ENCODE peak calls at places on chromosomes 13 and 19, in five cellular contexts. One of them, this sample, is unnamed.

GRCh38 chr13:26449063-26449848 is 108.2 kb upstream of the WASF3 start:
- DNase-seq in BJ: no peak
- DNase-seq in tibial artery: no peak
- DNase-seq in lower lobe of right lung: no peak
- DNase-seq in dorsolateral prefrontal cortex: no peak
- DNase-seq in this sample: no peak

GRCh38 chr13:41456768-41457588 is at the start of gene RGCC:
- DNase-seq in BJ: no peak
- DNase-seq in tibial artery: peak; percentile 86
- DNase-seq in lower lobe of right lung: peak; percentile 93
- DNase-seq in dorsolateral prefrontal cortex: peak; percentile 83
- DNase-seq in this sample: no peak

GRCh38 chr13:44061876-44062275 is 182.2 kb downstream of the LACC1 start:
- DNase-seq in BJ: no peak
- DNase-seq in tibial artery: no peak
- DNase-seq in lower lobe of right lung: no peak
- DNase-seq in dorsolateral prefrontal cortex: no peak
- DNase-seq in this sample: no peak

GRCh38 chr19:3387645-3388589 is 21.5 kb downstream of the NFIC start:
- DNase-seq in BJ: no peak
- DNase-seq in tibial artery: peak; percentile 97
- DNase-seq in lower lobe of right lung: peak; percentile 88
- DNase-seq in dorsolateral prefrontal cortex: peak; percentile 92
- DNase-seq in this sample: no peak

GRCh38 chr19:38711726-38712153 is 32.5 kb downstream of the CAPN12 start:
- DNase-seq in BJ: peak; percentile 67
- DNase-seq in tibial artery: peak; percentile 93
- DNase-seq in lower lobe of right lung: peak; percentile 73
- DNase-seq in dorsolateral prefrontal cortex: no peak
- DNase-seq in this sample: no peak

GRCh38 chr13:47337781-47338507 is 441.1 kb upstream of the HTR2A start:
- DNase-seq in BJ: no peak
- DNase-seq in tibial artery: no peak
- DNase-seq in lower lobe of right lung: no peak
- DNase-seq in dorsolateral prefrontal cortex: no peak
- DNase-seq in this sample: no peak

GRCh38 chr13:33326246-33326645 is 40.7 kb upstream of the STARD13 start:
- DNase-seq in BJ: no peak
- DNase-seq in tibial artery: no peak
- DNase-seq in lower lobe of right lung: no peak
- DNase-seq in dorsolateral prefrontal cortex: no peak
- DNase-seq in this sample: no peak

GRCh38 chr13:32059511-32059984 is 28.0 kb downstream of the FRY start:
- DNase-seq in BJ: no peak
- DNase-seq in tibial artery: no peak
- DNase-seq in lower lobe of right lung: no peak
- DNase-seq in dorsolateral prefrontal cortex: no peak
- DNase-seq in this sample: no peak

GRCh38 chr19:33207040-33207620 is 13.0 kb downstream of the LRP3 start:
- DNase-seq in BJ: no peak
- DNase-seq in tibial artery: no peak
- DNase-seq in lower lobe of right lung: no peak
- DNase-seq in dorsolateral prefrontal cortex: no peak
- DNase-seq in this sample: no peak

GRCh38 chr13:23680836-23681235 is 110.6 kb downstream of the TNFRSF19 start:
- DNase-seq in BJ: no peak
- DNase-seq in tibial artery: no peak
- DNase-seq in lower lobe of right lung: no peak
- DNase-seq in dorsolateral prefrontal cortex: no peak
- DNase-seq in this sample: no peak

GRCh38 chr19:2765376-2765775 is 17.7 kb downstream of the SGTA start:
- DNase-seq in BJ: no peak
- DNase-seq in tibial artery: no peak
- DNase-seq in lower lobe of right lung: no peak
- DNase-seq in dorsolateral prefrontal cortex: no peak
- DNase-seq in this sample: no peak

GRCh38 chr19:18684642-18684993 is 1.1 kb downstream of the CRTC1 start:
- DNase-seq in BJ: no peak
- DNase-seq in tibial artery: no peak
- DNase-seq in lower lobe of right lung: no peak
- DNase-seq in dorsolateral prefrontal cortex: no peak
- DNase-seq in this sample: no peak

GRCh38 chr13:75550159-75550567 is 572 bp downstream of the UCHL3 start:
- DNase-seq in BJ: peak; percentile 14
- DNase-seq in tibial artery: no peak
- DNase-seq in lower lobe of right lung: no peak
- DNase-seq in dorsolateral prefrontal cortex: no peak
- DNase-seq in this sample: no peak

GRCh38 chr13:80033286-80033685 is 307.6 kb downstream of the SPRY2 start:
- DNase-seq in BJ: no peak
- DNase-seq in tibial artery: no peak
- DNase-seq in lower lobe of right lung: no peak
- DNase-seq in dorsolateral prefrontal cortex: no peak
- DNase-seq in this sample: no peak

GRCh38 chr19:39171479-39172465 is 25.0 kb upstream of the NCCRP1 start:
- DNase-seq in BJ: no peak
- DNase-seq in tibial artery: no peak
- DNase-seq in lower lobe of right lung: no peak
- DNase-seq in dorsolateral prefrontal cortex: no peak
- DNase-seq in this sample: no peak

DNA sequence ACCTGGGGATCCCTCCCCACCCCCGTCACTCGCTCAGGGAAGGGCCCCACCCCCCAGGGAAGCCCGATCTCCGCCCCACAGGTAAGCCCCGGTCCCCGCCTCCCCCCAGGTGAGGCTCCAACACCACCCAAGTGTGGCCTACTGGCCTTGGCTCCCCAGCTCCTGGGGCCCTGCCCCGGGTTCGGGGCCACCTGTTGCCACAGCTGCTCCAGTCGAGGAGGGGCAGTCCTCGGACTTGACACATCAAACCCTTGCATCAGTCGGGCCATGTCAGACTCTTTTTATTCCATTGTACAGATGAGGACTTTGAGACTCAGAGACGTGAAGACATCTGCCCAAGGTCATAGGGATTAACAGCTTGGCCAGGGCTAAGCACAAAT is 514 bp downstream of the CC2D1A start:
- DNase-seq in BJ: no peak
- DNase-seq in tibial artery: no peak
- DNase-seq in lower lobe of right lung: peak; percentile 64
- DNase-seq in dorsolateral prefrontal cortex: no peak
- DNase-seq in this sample: no peak
- H3K27me3 ChIP-seq in BJ: no peaks in the 10 kb centered on the region
- H3K27me3 ChIP-seq in tibial artery: no peaks in the 10 kb centered on the region
- H3K27me3 ChIP-seq in lower lobe of right lung: no peaks in the 10 kb centered on the region
- H3K27me3 ChIP-seq in dorsolateral prefrontal cortex: no peaks in the 10 kb centered on the region
- H3K27me3 ChIP-seq in this sample: no peaks in the 10 kb centered on the region

GRCh38 chr13:24745516-24745860 is 18.5 kb upstream of the RNF17 start:
- DNase-seq in BJ: no peak
- DNase-seq in tibial artery: no peak
- DNase-seq in lower lobe of right lung: no peak
- DNase-seq in dorsolateral prefrontal cortex: no peak
- DNase-seq in this sample: no peak
- H3K27me3 ChIP-seq in BJ: peaks cover 13% of the 10 kb centered on the region
- H3K27me3 ChIP-seq in tibial artery: peaks cover 44% of the 10 kb centered on the region
- H3K27me3 ChIP-seq in lower lobe of right lung: peaks cover 55% of the 10 kb centered on the region
- H3K27me3 ChIP-seq in dorsolateral prefrontal cortex: peaks cover 31% of the 10 kb centered on the region
- H3K27me3 ChIP-seq in this sample: peaks cover 45% of the 10 kb centered on the region

DNA sequence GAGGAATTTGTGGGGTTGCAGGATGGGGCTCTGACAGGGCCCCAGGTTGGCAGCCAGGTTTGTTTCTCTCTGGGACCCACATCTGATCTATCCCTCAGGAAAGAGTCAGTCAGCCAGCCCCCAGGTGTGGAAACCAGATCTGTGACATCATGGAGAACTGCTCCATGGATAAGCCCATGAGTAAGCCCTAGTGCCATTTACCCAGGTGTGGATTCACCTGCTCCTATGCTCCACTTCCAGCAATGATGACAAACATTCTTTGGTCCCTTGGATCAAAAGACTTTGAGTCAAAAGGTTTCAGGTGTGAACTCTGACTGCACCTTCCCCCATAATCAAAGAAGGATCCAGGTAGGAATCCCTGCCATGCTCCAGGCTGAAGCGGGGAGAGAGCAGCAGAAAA is 26.9 kb upstream of the IGFL4 start:
- DNase-seq in BJ: no peak
- DNase-seq in tibial artery: no peak
- DNase-seq in lower lobe of right lung: no peak
- DNase-seq in dorsolateral prefrontal cortex: no peak
- DNase-seq in this sample: no peak
- H3K27me3 ChIP-seq in BJ: peaks cover 10% of the 10 kb centered on the region
- H3K27me3 ChIP-seq in tibial artery: peaks cover 51% of the 10 kb centered on the region
- H3K27me3 ChIP-seq in lower lobe of right lung: peaks cover 57% of the 10 kb centered on the region
- H3K27me3 ChIP-seq in dorsolateral prefrontal cortex: no peaks in the 10 kb centered on the region
- H3K27me3 ChIP-seq in this sample: peaks cover 1% of the 10 kb centered on the region

GRCh38 chr19:41624515-41624914 is 2.4 kb downstream of the CEACAM4 start:
- DNase-seq in BJ: no peak
- DNase-seq in tibial artery: no peak
- DNase-seq in lower lobe of right lung: no peak
- DNase-seq in dorsolateral prefrontal cortex: no peak
- DNase-seq in this sample: no peak

GRCh38 chr19:41627966-41628675 is 1.2 kb upstream of the CEACAM4 start:
- DNase-seq in BJ: no peak
- DNase-seq in tibial artery: no peak
- DNase-seq in lower lobe of right lung: no peak
- DNase-seq in dorsolateral prefrontal cortex: no peak
- DNase-seq in this sample: no peak

GRCh38 chr19:41623360-41623759 is 3.5 kb downstream of the CEACAM4 start:
- DNase-seq in BJ: no peak
- DNase-seq in tibial artery: no peak
- DNase-seq in lower lobe of right lung: no peak
- DNase-seq in dorsolateral prefrontal cortex: no peak
- DNase-seq in this sample: no peak

GRCh38 chr19:41626278-41626677 is 596 bp downstream of the CEACAM4 start:
- DNase-seq in BJ: no peak
- DNase-seq in tibial artery: no peak
- DNase-seq in lower lobe of right lung: no peak
- DNase-seq in dorsolateral prefrontal cortex: no peak
- DNase-seq in this sample: no peak

DNA sequence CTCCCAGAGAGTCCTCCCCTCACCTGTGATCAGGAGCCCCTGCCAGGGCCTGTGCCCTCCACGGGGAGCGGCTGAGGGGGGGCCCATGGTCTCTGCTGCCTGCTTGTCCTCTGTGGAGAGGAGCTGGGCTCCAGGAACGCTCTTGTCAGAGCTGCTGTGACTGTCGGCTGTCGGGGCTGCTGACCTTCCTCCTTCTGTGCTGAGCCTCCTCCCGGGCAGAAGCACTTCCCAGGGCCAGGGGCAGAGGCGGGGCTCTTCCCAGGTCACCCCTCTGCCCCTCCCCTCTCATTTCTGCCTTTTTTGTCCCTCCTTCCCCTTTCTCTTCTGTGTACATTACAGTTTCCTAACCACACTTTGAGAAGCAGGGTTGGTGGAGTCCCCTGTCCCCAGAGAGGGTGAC is at the start of gene CEACAM4:
- DNase-seq in BJ: no peak
- DNase-seq in tibial artery: no peak
- DNase-seq in lower lobe of right lung: peak; percentile 79
- DNase-seq in dorsolateral prefrontal cortex: no peak
- DNase-seq in this sample: no peak
- H3K27me3 ChIP-seq in BJ: peaks cover 1% of the 10 kb centered on the region
- H3K27me3 ChIP-seq in tibial artery: peaks cover 5% of the 10 kb centered on the region
- H3K27me3 ChIP-seq in lower lobe of right lung: peaks cover 23% of the 10 kb centered on the region
- H3K27me3 ChIP-seq in dorsolateral prefrontal cortex: no peaks in the 10 kb centered on the region
- H3K27me3 ChIP-seq in this sample: no peaks in the 10 kb centered on the region

DNA sequence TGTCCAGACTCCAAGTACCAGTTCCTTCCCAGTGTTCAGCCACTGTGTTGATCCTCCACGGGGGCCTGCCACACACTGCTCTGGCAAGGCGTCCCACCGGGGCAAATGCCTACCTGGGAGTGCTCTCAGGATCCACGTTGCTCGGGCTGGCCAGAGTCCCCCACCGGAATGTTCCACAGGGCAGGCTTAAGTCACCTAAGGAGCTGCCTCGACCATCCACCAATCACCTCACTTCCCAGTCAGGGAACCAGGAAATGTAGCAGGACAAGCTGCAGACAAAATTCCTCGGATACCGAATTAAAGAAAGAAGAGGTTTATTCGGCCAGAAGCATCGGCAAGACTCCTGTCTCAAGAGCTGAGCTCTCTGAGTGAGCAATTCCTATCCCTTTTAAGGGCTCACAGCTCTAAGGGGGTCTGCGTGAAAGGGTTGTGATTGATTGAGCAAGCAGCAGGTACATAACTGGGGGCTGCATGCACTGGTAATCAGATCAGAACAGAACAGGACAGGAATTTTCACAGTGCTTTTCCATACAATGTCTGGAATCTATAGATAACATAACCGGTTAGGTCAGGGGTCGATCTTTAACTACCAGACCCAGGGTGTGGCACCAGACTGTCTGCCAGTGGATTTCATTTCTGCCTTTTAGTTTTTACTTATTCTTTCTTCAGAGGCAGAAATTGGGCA is 56.9 kb upstream of the EDNRB start:
- DNase-seq in BJ: no peak
- DNase-seq in tibial artery: no peak
- DNase-seq in lower lobe of right lung: no peak
- DNase-seq in dorsolateral prefrontal cortex: no peak
- DNase-seq in this sample: no peak
- H3K27me3 ChIP-seq in BJ: no peaks in the 10 kb centered on the region
- H3K27me3 ChIP-seq in tibial artery: no peaks in the 10 kb centered on the region
- H3K27me3 ChIP-seq in lower lobe of right lung: no peaks in the 10 kb centered on the region
- H3K27me3 ChIP-seq in dorsolateral prefrontal cortex: no peaks in the 10 kb centered on the region
- H3K27me3 ChIP-seq in this sample: no peaks in the 10 kb centered on the region

GRCh38 chr19:46347572-46347883 is 641 bp downstream of the PPP5C start:
- DNase-seq in BJ: no peak
- DNase-seq in tibial artery: no peak
- DNase-seq in lower lobe of right lung: no peak
- DNase-seq in dorsolateral prefrontal cortex: no peak
- DNase-seq in this sample: no peak

GRCh38 chr19:46344363-46344762 is 2.5 kb upstream of the PPP5C start:
- DNase-seq in BJ: no peak
- DNase-seq in tibial artery: no peak
- DNase-seq in lower lobe of right lung: no peak
- DNase-seq in dorsolateral prefrontal cortex: no peak
- DNase-seq in this sample: no peak

GRCh38 chr19:46347985-46348384 is 1.1 kb downstream of the PPP5C start:
- DNase-seq in BJ: no peak
- DNase-seq in tibial artery: no peak
- DNase-seq in lower lobe of right lung: no peak
- DNase-seq in dorsolateral prefrontal cortex: no peak
- DNase-seq in this sample: no peak

GRCh38 chr19:46346821-46347571 is at the start of gene PPP5C:
- DNase-seq in BJ: peak; percentile 39
- DNase-seq in tibial artery: peak; percentile 94
- DNase-seq in lower lobe of right lung: peak; percentile 95
- DNase-seq in dorsolateral prefrontal cortex: peak; percentile 87
- DNase-seq in this sample: peak; percentile 87

DNA sequence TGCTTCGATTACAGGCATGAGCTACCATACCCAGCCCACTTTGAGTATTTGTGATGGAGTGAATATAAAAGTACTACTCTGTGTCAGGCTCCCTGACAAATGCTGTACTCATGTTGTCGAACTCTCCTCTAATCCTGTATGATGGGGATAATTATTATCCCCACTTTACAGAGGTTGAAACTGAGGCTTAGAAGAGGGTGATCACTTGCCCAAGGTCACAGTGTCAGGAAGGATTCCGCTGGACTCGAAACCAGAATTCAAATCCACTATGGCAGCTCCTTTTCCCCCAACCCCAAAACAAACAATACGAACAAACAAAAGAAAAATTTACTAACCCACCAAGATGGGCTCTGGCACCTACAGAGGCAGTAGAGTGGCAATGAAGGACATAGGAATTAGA is 1.7 kb upstream of the PPP5C start:
- DNase-seq in BJ: no peak
- DNase-seq in tibial artery: no peak
- DNase-seq in lower lobe of right lung: no peak
- DNase-seq in dorsolateral prefrontal cortex: no peak
- DNase-seq in this sample: no peak
- H3K27me3 ChIP-seq in BJ: peaks cover under 1% of the 10 kb centered on the region
- H3K27me3 ChIP-seq in tibial artery: no peaks in the 10 kb centered on the region
- H3K27me3 ChIP-seq in lower lobe of right lung: no peaks in the 10 kb centered on the region
- H3K27me3 ChIP-seq in dorsolateral prefrontal cortex: no peaks in the 10 kb centered on the region
- H3K27me3 ChIP-seq in this sample: no peaks in the 10 kb centered on the region

GRCh38 chr13:110807546-110807945 is 94.0 kb downstream of the ING1 start:
- DNase-seq in BJ: no peak
- DNase-seq in tibial artery: peak; percentile 38
- DNase-seq in lower lobe of right lung: no peak
- DNase-seq in dorsolateral prefrontal cortex: no peak
- DNase-seq in this sample: no peak
- H3K27me3 ChIP-seq in BJ: peaks cover 16% of the 10 kb centered on the region
- H3K27me3 ChIP-seq in tibial artery: peaks cover 41% of the 10 kb centered on the region
- H3K27me3 ChIP-seq in lower lobe of right lung: peaks cover 51% of the 10 kb centered on the region
- H3K27me3 ChIP-seq in dorsolateral prefrontal cortex: no peaks in the 10 kb centered on the region
- H3K27me3 ChIP-seq in this sample: no peaks in the 10 kb centered on the region